ENCODE peak calls at places on chromosomes 2 and 18, in nine cellular contexts. J, T, A, F, S, V, Z, U and P are unnamed samples.

GRCh38 chr2:55364189-55365055 is 55.2 kb downstream of the CCDC88A start:
- DNase-seq in J (peak; percentile 88), U (peak; percentile 96), T (peak; percentile 98), F (no peak), Z (no peak), V (no peak), S (peak; percentile 98), A (no peak), P (peak; percentile 95)

GRCh38 chr2:69275490-69275889 is 111.5 kb downstream of the GFPT1 start:
- DNase-seq in F (no peak), S (no peak), A (no peak), Z (no peak), T (no peak), U (no peak), J (no peak), V (no peak), P (no peak)

GRCh38 chr2:43138441-43138840 is 88.0 kb downstream of the ZFP36L2 start:
- DNase-seq in V (no peak), A (no peak), U (no peak), S (no peak), J (no peak), T (no peak), Z (no peak), F (no peak), P (no peak)

GRCh38 chr2:147275943-147276342 is 568.9 kb upstream of the ACVR2A start:
- DNase-seq in S (peak; percentile 2), Z (no peak), U (no peak), V (no peak), J (no peak), T (no peak), A (no peak), F (no peak), P (no peak)

GRCh38 chr18:11002277-11002676 is 147.1 kb downstream of the PIEZO2 start:
- DNase-seq in U (no peak), A (no peak), V (no peak), S (peak; percentile 13), T (no peak), Z (no peak), J (no peak), F (no peak), P (no peak)

GRCh38 chr2:50556934-50557575 is 474.9 kb downstream of the NRXN1 start:
- DNase-seq in V (no peak), F (no peak), S (peak; percentile 91), T (peak; percentile 72), Z (no peak), J (peak; percentile 64), U (no peak), A (no peak), P (peak; percentile 80)

GRCh38 chr2:9336209-9336533 is 87.2 kb downstream of the ITGB1BP1 start:
- DNase-seq in S (peak; percentile 79), F (no peak), A (no peak), Z (peak; percentile 81), U (peak; percentile 34), T (no peak), J (no peak), V (no peak), P (no peak)

GRCh38 chr2:231425811-231426703 is 30.5 kb downstream of the B3GNT7 start:
- DNase-seq in U (no peak), F (no peak), S (no peak), J (no peak), T (no peak), V (no peak), A (peak; percentile 18), Z (no peak), P (no peak)

GRCh38 chr18:53025247-53025646 is 685.2 kb downstream of the DCC start:
- DNase-seq in S (no peak), T (no peak), A (no peak), V (no peak), F (no peak), Z (no peak), J (no peak), U (no peak), P (no peak)

GRCh38 chr2:178863856-178864620 is 56.8 kb upstream of the TTN start:
- DNase-seq in A (no peak), F (no peak), U (no peak), Z (no peak), J (no peak), V (no peak), S (peak; percentile 33), T (no peak), P (peak; percentile 31)

GRCh38 chr2:119240311-119241204 is 16.9 kb downstream of the STEAP3 start:
- DNase-seq in F (no peak), V (no peak), Z (peak; percentile 88), T (no peak), U (no peak), A (no peak), S (peak; percentile 86), J (no peak), P (peak; percentile 84)

GRCh38 chr2:224938670-224939309 is 103.5 kb downstream of the DOCK10 start:
- DNase-seq in F (no peak), J (peak; percentile 55), A (no peak), V (no peak), U (no peak), T (no peak), Z (no peak), S (peak; percentile 94), P (no peak)

GRCh38 chr2:23351388-23352141 is 33.4 kb upstream of the KLHL29 start:
- DNase-seq in A (peak; percentile 41), U (peak; percentile 53), V (peak; percentile 94), F (peak; percentile 57), T (peak; percentile 65), S (peak; percentile 83), J (peak; percentile 30), Z (peak; percentile 68), P (peak; percentile 49)

GRCh38 chr2:26068602-26069298 is 34.9 kb downstream of the RAB10 start:
- DNase-seq in V (no peak), J (peak; percentile 53), Z (no peak), U (peak; percentile 48), S (peak; percentile 84), F (no peak), A (peak; percentile 30), T (peak; percentile 77), P (peak; percentile 94)

GRCh38 chr2:1808921-1809551 is 64.7 kb upstream of the PXDN start:
- DNase-seq in F (no peak), V (no peak), J (no peak), A (no peak), U (no peak), Z (no peak), T (no peak), S (no peak), P (no peak)

GRCh38 chr2:27752551-27753237 is 18.8 kb upstream of the MRPL33 start:
- DNase-seq in T (no peak), U (no peak), S (no peak), F (peak; percentile 44), V (no peak), Z (peak; percentile 90), J (no peak), A (no peak), P (peak; percentile 57)

GRCh38 chr2:221001377-221001776 is 570.7 kb downstream of the EPHA4 start:
- DNase-seq in J (no peak), V (no peak), T (no peak), U (no peak), A (no peak), Z (no peak), F (no peak), S (no peak), P (no peak)

GRCh38 chr2:189641565-189641964 is 19.7 kb upstream of the ASNSD1 start:
- DNase-seq in V (no peak), U (no peak), S (peak; percentile 27), F (no peak), A (no peak), Z (no peak), T (no peak), J (no peak), P (peak; percentile 50)

GRCh38 chr2:48605482-48606175 is 12.0 kb upstream of the GTF2A1L start:
- DNase-seq in F (no peak), S (no peak), A (no peak), Z (no peak), V (no peak), U (no peak), J (no peak), T (no peak), P (no peak)

GRCh38 chr2:134433934-134434333 is 180.1 kb downstream of the MGAT5 start:
- DNase-seq in U (no peak), F (no peak), J (no peak), V (no peak), Z (no peak), A (no peak), S (no peak), T (no peak), P (no peak)

GRCh38 chr2:149661844-149662243 is 74.3 kb upstream of the MMADHC start:
- DNase-seq in S (peak; percentile 83), F (no peak), A (no peak), J (peak; percentile 37), U (peak; percentile 8), Z (no peak), T (peak; percentile 33), V (no peak), P (peak; percentile 89)

GRCh38 chr2:18435425-18436037 is 124.9 kb downstream of the RDH14 start:
- DNase-seq in A (no peak), Z (peak; percentile 33), J (peak; percentile 63), V (no peak), T (peak; percentile 66), S (peak; percentile 89), U (no peak), F (peak; percentile 23), P (peak; percentile 57)

GRCh38 chr18:50855976-50856772 is 22.7 kb upstream of the ME2 start:
- DNase-seq in J (no peak), U (no peak), F (no peak), V (no peak), A (no peak), T (no peak), S (no peak), Z (no peak), P (no peak)

GRCh38 chr2:37583867-37584266 is 87.6 kb downstream of the CDC42EP3 start:
- DNase-seq in F (no peak), Z (no peak), V (no peak), S (peak; percentile 47), U (no peak), A (no peak), T (no peak), J (no peak), P (peak; percentile 70)

GRCh38 chr2:69798466-69798908 is 31.0 kb upstream of the GMCL1 start:
- DNase-seq in Z (no peak), V (peak; percentile 64), T (peak; percentile 6), U (peak; percentile 13), A (no peak), F (no peak), J (no peak), S (peak; percentile 61), P (peak; percentile 63)

GRCh38 chr2:159879061-159879604 is 81.1 kb upstream of the CD302 start:
- DNase-seq in J (no peak), A (no peak), Z (no peak), F (no peak), S (peak; percentile 77), U (peak; percentile 33), T (peak; percentile 26), V (no peak), P (peak; percentile 37)

GRCh38 chr2:160703648-160704585 is 210.3 kb upstream of the RBMS1 start:
- DNase-seq in F (no peak), U (no peak), S (no peak), J (no peak), A (peak; percentile 10), V (no peak), Z (peak; percentile 1), T (no peak), P (no peak)

GRCh38 chr2:189408294-189408693 is 33.0 kb upstream of the WDR75 start:
- DNase-seq in Z (no peak), A (no peak), F (no peak), T (no peak), J (no peak), S (peak; percentile 26), U (no peak), V (no peak), P (peak; percentile 48)

GRCh38 chr2:42788882-42789281 is 3.5 kb downstream of the HAAO start:
- DNase-seq in A (no peak), U (no peak), V (peak; percentile 57), J (no peak), F (no peak), S (no peak), T (no peak), Z (no peak), P (no peak)

GRCh38 chr2:1556776-1557466 is 143.7 kb downstream of the TPO start:
- DNase-seq in T (no peak), A (no peak), F (no peak), S (peak; percentile 82), V (no peak), Z (no peak), J (no peak), U (peak; percentile 41), P (peak; percentile 27)

GRCh38 chr2:133346654-133347053 is 221.6 kb downstream of the NCKAP5 start:
- DNase-seq in F (no peak), T (no peak), V (no peak), Z (no peak), J (peak; percentile 52), S (peak; percentile 55), U (no peak), A (no peak), P (peak; percentile 96)